ENCODE peak calls at places on chromosomes 3 and 15, in nine cellular contexts. S is NCI-H774; Q is NCI-H1417; K is HS-5; H is endodermal cell; W is CD4-positive, alpha-beta T cell; E is GM12865; P is pancreas; R is AG08395. O is an unnamed sample.

GRCh38 chr3:148158210-148158609 is 539.5 kb upstream of the AGTR1 start:
- DNase-seq in R (peak; percentile 16), S (no peak), K (peak; percentile 63), H (no peak), E (no peak), W (no peak), Q (no peak), P (no peak), O (no peak)

GRCh38 chr3:78101363-78101762 is 1061.5 kb downstream of the ROBO2 start:
- DNase-seq in P (no peak), R (peak; percentile 35), S (no peak), E (no peak), W (no peak), Q (no peak), K (no peak), H (no peak), O (no peak)

GRCh38 chr3:157127831-157128767 is 31.8 kb downstream of the CCNL1 start:
- DNase-seq in E (peak; percentile 63), Q (peak; percentile 65), R (peak; percentile 65), W (peak; percentile 38), K (peak; percentile 88), P (peak; percentile 67), S (no peak), H (peak; percentile 73), O (peak; percentile 79)

GRCh38 chr3:43796041-43796596 is 105.4 kb downstream of the ABHD5 start:
- DNase-seq in W (no peak), P (no peak), K (peak; percentile 43), H (no peak), R (peak; percentile 40), E (no peak), Q (no peak), S (no peak), O (no peak)

GRCh38 chr3:170741756-170742530 is 128.1 kb downstream of the RPL22L1 start:
- DNase-seq in Q (no peak), E (no peak), R (no peak), S (no peak), W (no peak), H (no peak), P (no peak), K (no peak), O (no peak)

GRCh38 chr3:185225080-185225479 is 28.8 kb downstream of the EHHADH start:
- DNase-seq in P (no peak), Q (no peak), E (no peak), S (no peak), H (no peak), R (no peak), W (no peak), K (no peak), O (no peak)

GRCh38 chr3:148366743-148367410 is 330.8 kb upstream of the AGTR1 start:
- DNase-seq in P (no peak), K (no peak), S (no peak), R (peak; percentile 48), W (no peak), E (peak; percentile 3), Q (no peak), H (no peak), O (no peak)

GRCh38 chr3:50580683-50581458 is 11.5 kb downstream of the HEMK1 start:
- DNase-seq in R (no peak), P (no peak), Q (no peak), H (no peak), E (no peak), S (no peak), K (no peak), W (no peak), O (no peak)

GRCh38 chr3:159814161-159814560 is 174.5 kb upstream of the IL12A start:
- DNase-seq in P (no peak), S (no peak), E (no peak), H (no peak), K (no peak), Q (peak; percentile 9), R (peak; percentile 27), W (no peak), O (no peak)

GRCh38 chr3:188554404-188554803 is 400.4 kb downstream of the LPP start:
- DNase-seq in K (no peak), Q (no peak), E (no peak), H (no peak), S (no peak), P (no peak), W (no peak), R (peak; percentile 23), O (no peak)

GRCh38 chr15:52746162-52746721 is 43.9 kb downstream of the ONECUT1 start:
- DNase-seq in H (peak; percentile 53), R (no peak), W (no peak), S (no peak), K (no peak), P (no peak), E (no peak), Q (no peak), O (no peak)

GRCh38 chr3:42123012-42123581 is 31.9 kb downstream of the TRAK1 start:
- DNase-seq in W (no peak), R (no peak), S (no peak), E (peak; percentile 82), P (no peak), H (no peak), Q (no peak), K (no peak), O (no peak)

GRCh38 chr15:70936326-70936725 is 43.7 kb downstream of the LRRC49 start:
- DNase-seq in W (no peak), E (no peak), P (no peak), Q (peak; percentile 78), K (no peak), H (no peak), S (peak; percentile 57), R (no peak), O (no peak)

GRCh38 chr15:70582143-70582945 is 181.0 kb downstream of the UACA start:
- DNase-seq in E (no peak), S (no peak), P (no peak), H (peak; percentile 35), K (no peak), R (peak; percentile 62), W (no peak), Q (no peak), O (no peak)

O was measured in NB4.